ENCODE peak calls at places on chromosomes 2 and 18, in seven cellular contexts. One of them, this sample, is unnamed.

GRCh38 chr2:28206786-28207185 is 185.9 kb upstream of the FOSL2 start:
- DNase-seq in NCI-H1436: peak
- DNase-seq in progenitor cell of endocrine pancreas: no peak
- DNase-seq in AML-193: no peak
- DNase-seq in NCI-H1105: peak
- DNase-seq in CD14-positive monocyte: no peak
- DNase-seq in psoas muscle: no peak
- DNase-seq in this sample: no peak

GRCh38 chr18:2515408-2515807 is 55.9 kb downstream of the METTL4 start:
- DNase-seq in AML-193: no peak
- DNase-seq in CD14-positive monocyte: no peak
- DNase-seq in psoas muscle: no peak
- DNase-seq in NCI-H1436: no peak
- DNase-seq in progenitor cell of endocrine pancreas: no peak
- DNase-seq in NCI-H1105: no peak
- DNase-seq in this sample: no peak

GRCh38 chr2:19747310-19748072 is 154.3 kb downstream of the TTC32 start:
- DNase-seq in AML-193: no peak
- DNase-seq in psoas muscle: no peak
- DNase-seq in NCI-H1436: no peak
- DNase-seq in CD14-positive monocyte: no peak
- DNase-seq in NCI-H1105: no peak
- DNase-seq in progenitor cell of endocrine pancreas: no peak
- DNase-seq in this sample: no peak

GRCh38 chr2:8249191-8249590 is 432.7 kb upstream of the ID2 start:
- DNase-seq in AML-193: no peak
- DNase-seq in psoas muscle: no peak
- DNase-seq in NCI-H1105: no peak
- DNase-seq in progenitor cell of endocrine pancreas: no peak
- DNase-seq in NCI-H1436: no peak
- DNase-seq in CD14-positive monocyte: no peak
- DNase-seq in this sample: no peak

GRCh38 chr2:157052685-157053224 is 204.8 kb upstream of the GALNT5 start:
- DNase-seq in AML-193: no peak
- DNase-seq in psoas muscle: no peak
- DNase-seq in NCI-H1436: no peak
- DNase-seq in progenitor cell of endocrine pancreas: no peak
- DNase-seq in NCI-H1105: no peak
- DNase-seq in CD14-positive monocyte: no peak
- DNase-seq in this sample: no peak

GRCh38 chr2:213098612-213099011 is 52.8 kb downstream of the IKZF2 start:
- DNase-seq in NCI-H1105: no peak
- DNase-seq in CD14-positive monocyte: no peak
- DNase-seq in AML-193: no peak
- DNase-seq in progenitor cell of endocrine pancreas: no peak
- DNase-seq in NCI-H1436: no peak
- DNase-seq in psoas muscle: no peak
- DNase-seq in this sample: peak

GRCh38 chr2:58261215-58261614 is 20.1 kb upstream of the FANCL start:
- DNase-seq in progenitor cell of endocrine pancreas: no peak
- DNase-seq in NCI-H1105: no peak
- DNase-seq in psoas muscle: no peak
- DNase-seq in AML-193: no peak
- DNase-seq in NCI-H1436: no peak
- DNase-seq in CD14-positive monocyte: no peak
- DNase-seq in this sample: no peak

GRCh38 chr2:31349684-31350083 is 64.9 kb downstream of the XDH start:
- DNase-seq in NCI-H1436: no peak
- DNase-seq in progenitor cell of endocrine pancreas: no peak
- DNase-seq in NCI-H1105: no peak
- DNase-seq in AML-193: no peak
- DNase-seq in psoas muscle: no peak
- DNase-seq in CD14-positive monocyte: no peak
- DNase-seq in this sample: no peak

GRCh38 chr2:105836341-105836740 is 91.6 kb downstream of the NCK2 start:
- DNase-seq in AML-193: no peak
- DNase-seq in psoas muscle: no peak
- DNase-seq in NCI-H1436: no peak
- DNase-seq in NCI-H1105: no peak
- DNase-seq in progenitor cell of endocrine pancreas: no peak
- DNase-seq in CD14-positive monocyte: no peak
- DNase-seq in this sample: no peak

GRCh38 chr2:62501794-62502500 is 4.0 kb downstream of the TMEM17 start:
- DNase-seq in CD14-positive monocyte: no peak
- DNase-seq in progenitor cell of endocrine pancreas: no peak
- DNase-seq in NCI-H1436: no peak
- DNase-seq in NCI-H1105: no peak
- DNase-seq in psoas muscle: no peak
- DNase-seq in AML-193: no peak
- DNase-seq in this sample: no peak

GRCh38 chr2:68721482-68722071 is 13.0 kb upstream of the ARHGAP25 start:
- DNase-seq in progenitor cell of endocrine pancreas: no peak
- DNase-seq in NCI-H1105: no peak
- DNase-seq in NCI-H1436: no peak
- DNase-seq in AML-193: no peak
- DNase-seq in psoas muscle: no peak
- DNase-seq in CD14-positive monocyte: no peak
- DNase-seq in this sample: no peak

GRCh38 chr2:16071865-16072637 is 131.7 kb downstream of the MYCN start:
- DNase-seq in progenitor cell of endocrine pancreas: no peak
- DNase-seq in NCI-H1436: no peak
- DNase-seq in NCI-H1105: no peak
- DNase-seq in psoas muscle: no peak
- DNase-seq in CD14-positive monocyte: no peak
- DNase-seq in AML-193: no peak
- DNase-seq in this sample: no peak

GRCh38 chr2:218404351-218405145 is 4.9 kb downstream of the CTDSP1 start:
- DNase-seq in progenitor cell of endocrine pancreas: no peak
- DNase-seq in NCI-H1436: no peak
- DNase-seq in psoas muscle: no peak
- DNase-seq in AML-193: no peak
- DNase-seq in CD14-positive monocyte: peak
- DNase-seq in NCI-H1105: no peak
- DNase-seq in this sample: no peak

GRCh38 chr2:134284119-134284670 is 30.3 kb downstream of the MGAT5 start:
- DNase-seq in NCI-H1436: no peak
- DNase-seq in NCI-H1105: no peak
- DNase-seq in AML-193: no peak
- DNase-seq in CD14-positive monocyte: no peak
- DNase-seq in progenitor cell of endocrine pancreas: no peak
- DNase-seq in psoas muscle: no peak
- DNase-seq in this sample: no peak

GRCh38 chr2:128469203-128469602 is 150.5 kb upstream of the HS6ST1 start:
- DNase-seq in NCI-H1436: no peak
- DNase-seq in NCI-H1105: no peak
- DNase-seq in progenitor cell of endocrine pancreas: no peak
- DNase-seq in AML-193: no peak
- DNase-seq in psoas muscle: no peak
- DNase-seq in CD14-positive monocyte: no peak
- DNase-seq in this sample: no peak

GRCh38 chr2:233448220-233448559 is 93.9 kb downstream of the DGKD start:
- DNase-seq in AML-193: no peak
- DNase-seq in CD14-positive monocyte: no peak
- DNase-seq in NCI-H1436: no peak
- DNase-seq in progenitor cell of endocrine pancreas: no peak
- DNase-seq in psoas muscle: peak
- DNase-seq in NCI-H1105: no peak
- DNase-seq in this sample: no peak

GRCh38 chr18:25503567-25504081 is 151.7 kb upstream of the ZNF521 start:
- DNase-seq in NCI-H1436: no peak
- DNase-seq in psoas muscle: peak
- DNase-seq in CD14-positive monocyte: no peak
- DNase-seq in progenitor cell of endocrine pancreas: no peak
- DNase-seq in NCI-H1105: peak
- DNase-seq in AML-193: no peak
- DNase-seq in this sample: peak

GRCh38 chr2:19714926-19715325 is 186.9 kb downstream of the TTC32 start:
- DNase-seq in AML-193: no peak
- DNase-seq in CD14-positive monocyte: no peak
- DNase-seq in progenitor cell of endocrine pancreas: no peak
- DNase-seq in NCI-H1105: no peak
- DNase-seq in psoas muscle: no peak
- DNase-seq in NCI-H1436: no peak
- DNase-seq in this sample: no peak

GRCh38 chr18:79059456-79059855 is 9.7 kb upstream of the ATP9B start:
- DNase-seq in NCI-H1105: no peak
- DNase-seq in CD14-positive monocyte: no peak
- DNase-seq in NCI-H1436: no peak
- DNase-seq in AML-193: no peak
- DNase-seq in progenitor cell of endocrine pancreas: no peak
- DNase-seq in psoas muscle: no peak
- DNase-seq in this sample: no peak

GRCh38 chr2:120791961-120792295 is 56.3 kb downstream of the GLI2 start:
- DNase-seq in NCI-H1105: no peak
- DNase-seq in CD14-positive monocyte: no peak
- DNase-seq in AML-193: no peak
- DNase-seq in progenitor cell of endocrine pancreas: no peak
- DNase-seq in NCI-H1436: no peak
- DNase-seq in psoas muscle: no peak
- DNase-seq in this sample: no peak

GRCh38 chr2:237132799-237133198 is 47.1 kb downstream of the COPS8 start:
- DNase-seq in AML-193: no peak
- DNase-seq in progenitor cell of endocrine pancreas: no peak
- DNase-seq in psoas muscle: no peak
- DNase-seq in NCI-H1436: no peak
- DNase-seq in CD14-positive monocyte: no peak
- DNase-seq in NCI-H1105: no peak
- DNase-seq in this sample: no peak

GRCh38 chr18:10134204-10134603 is 220.4 kb downstream of the VAPA start:
- DNase-seq in AML-193: no peak
- DNase-seq in NCI-H1105: no peak
- DNase-seq in progenitor cell of endocrine pancreas: no peak
- DNase-seq in psoas muscle: no peak
- DNase-seq in NCI-H1436: no peak
- DNase-seq in CD14-positive monocyte: no peak
- DNase-seq in this sample: no peak

GRCh38 chr2:236554629-236555282 is 14.9 kb upstream of the ACKR3 start:
- DNase-seq in NCI-H1105: no peak
- DNase-seq in CD14-positive monocyte: no peak
- DNase-seq in progenitor cell of endocrine pancreas: no peak
- DNase-seq in AML-193: no peak
- DNase-seq in psoas muscle: no peak
- DNase-seq in NCI-H1436: no peak
- DNase-seq in this sample: no peak

GRCh38 chr2:226649871-226650660 is 149.6 kb downstream of the IRS1 start:
- DNase-seq in psoas muscle: peak
- DNase-seq in NCI-H1436: peak
- DNase-seq in progenitor cell of endocrine pancreas: no peak
- DNase-seq in AML-193: peak
- DNase-seq in NCI-H1105: peak
- DNase-seq in CD14-positive monocyte: peak
- DNase-seq in this sample: peak

GRCh38 chr2:206442854-206443734 is at the start of gene ADAM23:
- DNase-seq in NCI-H1436: peak
- DNase-seq in NCI-H1105: peak
- DNase-seq in AML-193: no peak
- DNase-seq in progenitor cell of endocrine pancreas: peak
- DNase-seq in psoas muscle: peak
- DNase-seq in CD14-positive monocyte: no peak
- DNase-seq in this sample: peak

GRCh38 chr18:67010916-67011315 is 407.0 kb upstream of the CDH19 start:
- DNase-seq in progenitor cell of endocrine pancreas: no peak
- DNase-seq in CD14-positive monocyte: no peak
- DNase-seq in AML-193: no peak
- DNase-seq in psoas muscle: no peak
- DNase-seq in NCI-H1436: no peak
- DNase-seq in NCI-H1105: no peak
- DNase-seq in this sample: no peak

GRCh38 chr2:240387669-240388358 is 47.6 kb upstream of the GPC1 start:
- DNase-seq in NCI-H1105: no peak
- DNase-seq in AML-193: no peak
- DNase-seq in psoas muscle: peak
- DNase-seq in NCI-H1436: no peak
- DNase-seq in CD14-positive monocyte: peak
- DNase-seq in progenitor cell of endocrine pancreas: no peak
- DNase-seq in this sample: peak

This sample was measured in heart right ventricle.